ENCODE peak calls at places on chromosomes 2 and 18, in six cellular contexts. One of them, this sample, is unnamed.

GRCh38 chr2:168632733-168633132 is 169.7 kb upstream of the NOSTRIN start:
- DNase-seq in NCI-H1930: no peak
- DNase-seq in posterior cingulate gyrus: no peak
- DNase-seq in neural crest cell: no peak
- DNase-seq in left ventricle myocardium superior: no peak
- DNase-seq in OCI-LY7: no peak
- DNase-seq in this sample: no peak

GRCh38 chr2:206274434-206275273 is at the start of gene ZDBF2:
- DNase-seq in NCI-H1930: peak
- DNase-seq in OCI-LY7: peak
- DNase-seq in left ventricle myocardium superior: peak
- DNase-seq in posterior cingulate gyrus: peak
- DNase-seq in neural crest cell: peak
- DNase-seq in this sample: peak

GRCh38 chr2:101533611-101534601 is 59.0 kb upstream of the RFX8 start:
- DNase-seq in left ventricle myocardium superior: peak
- DNase-seq in posterior cingulate gyrus: peak
- DNase-seq in NCI-H1930: no peak
- DNase-seq in OCI-LY7: no peak
- DNase-seq in neural crest cell: no peak
- DNase-seq in this sample: no peak

GRCh38 chr18:32769242-32770180 is 3.3 kb downstream of the KLHL14 start:
- DNase-seq in NCI-H1930: no peak
- DNase-seq in posterior cingulate gyrus: no peak
- DNase-seq in neural crest cell: peak
- DNase-seq in left ventricle myocardium superior: peak
- DNase-seq in OCI-LY7: peak
- DNase-seq in this sample: peak

GRCh38 chr2:240791211-240791800 is 28.7 kb downstream of the KIF1A start:
- DNase-seq in neural crest cell: no peak
- DNase-seq in OCI-LY7: no peak
- DNase-seq in left ventricle myocardium superior: peak
- DNase-seq in NCI-H1930: no peak
- DNase-seq in posterior cingulate gyrus: no peak
- DNase-seq in this sample: no peak

GRCh38 chr2:174577967-174578589 is 19.5 kb downstream of the WIPF1 start:
- DNase-seq in OCI-LY7: peak
- DNase-seq in posterior cingulate gyrus: peak
- DNase-seq in left ventricle myocardium superior: no peak
- DNase-seq in NCI-H1930: no peak
- DNase-seq in neural crest cell: no peak
- DNase-seq in this sample: peak

GRCh38 chr2:28632791-28633190 is 118.8 kb upstream of the PPP1CB start:
- DNase-seq in posterior cingulate gyrus: no peak
- DNase-seq in NCI-H1930: no peak
- DNase-seq in neural crest cell: no peak
- DNase-seq in OCI-LY7: no peak
- DNase-seq in left ventricle myocardium superior: no peak
- DNase-seq in this sample: no peak

GRCh38 chr2:44169155-44169898 is 652 bp downstream of the PPM1B start:
- DNase-seq in NCI-H1930: no peak
- DNase-seq in OCI-LY7: peak
- DNase-seq in posterior cingulate gyrus: peak
- DNase-seq in neural crest cell: peak
- DNase-seq in left ventricle myocardium superior: peak
- DNase-seq in this sample: peak

GRCh38 chr2:153477096-153477555 is 1.4 kb downstream of the RPRM start:
- DNase-seq in left ventricle myocardium superior: peak
- DNase-seq in NCI-H1930: peak
- DNase-seq in posterior cingulate gyrus: no peak
- DNase-seq in OCI-LY7: no peak
- DNase-seq in neural crest cell: peak
- DNase-seq in this sample: no peak

GRCh38 chr2:128366746-128367511 is 48.3 kb upstream of the HS6ST1 start:
- DNase-seq in neural crest cell: no peak
- DNase-seq in left ventricle myocardium superior: no peak
- DNase-seq in OCI-LY7: no peak
- DNase-seq in NCI-H1930: no peak
- DNase-seq in posterior cingulate gyrus: no peak
- DNase-seq in this sample: no peak

GRCh38 chr18:25305584-25305983 is 46.4 kb downstream of the ZNF521 start:
- DNase-seq in NCI-H1930: no peak
- DNase-seq in neural crest cell: no peak
- DNase-seq in OCI-LY7: no peak
- DNase-seq in posterior cingulate gyrus: no peak
- DNase-seq in left ventricle myocardium superior: no peak
- DNase-seq in this sample: no peak

GRCh38 chr18:3514312-3515216 is 64.6 kb downstream of the TGIF1 start:
- DNase-seq in neural crest cell: no peak
- DNase-seq in OCI-LY7: no peak
- DNase-seq in left ventricle myocardium superior: no peak
- DNase-seq in NCI-H1930: no peak
- DNase-seq in posterior cingulate gyrus: no peak
- DNase-seq in this sample: no peak

GRCh38 chr2:48424356-48424755 is 105.6 kb upstream of the STON1 start:
- DNase-seq in NCI-H1930: no peak
- DNase-seq in neural crest cell: no peak
- DNase-seq in posterior cingulate gyrus: no peak
- DNase-seq in OCI-LY7: no peak
- DNase-seq in left ventricle myocardium superior: no peak
- DNase-seq in this sample: no peak

GRCh38 chr2:4653989-4654388 is 950.6 kb downstream of the DCDC2C start:
- DNase-seq in NCI-H1930: no peak
- DNase-seq in OCI-LY7: peak
- DNase-seq in posterior cingulate gyrus: no peak
- DNase-seq in neural crest cell: no peak
- DNase-seq in left ventricle myocardium superior: no peak
- DNase-seq in this sample: peak

GRCh38 chr2:232772540-232772939 is 3.8 kb downstream of the KCNJ13 start:
- DNase-seq in left ventricle myocardium superior: no peak
- DNase-seq in OCI-LY7: peak
- DNase-seq in NCI-H1930: no peak
- DNase-seq in neural crest cell: no peak
- DNase-seq in posterior cingulate gyrus: no peak
- DNase-seq in this sample: peak

GRCh38 chr2:85748039-85748438 is 5.8 kb upstream of the ATOH8 start:
- DNase-seq in NCI-H1930: no peak
- DNase-seq in left ventricle myocardium superior: peak
- DNase-seq in neural crest cell: no peak
- DNase-seq in OCI-LY7: peak
- DNase-seq in posterior cingulate gyrus: no peak
- DNase-seq in this sample: peak

GRCh38 chr18:25229858-25230257 is 122.1 kb downstream of the ZNF521 start:
- DNase-seq in neural crest cell: no peak
- DNase-seq in left ventricle myocardium superior: no peak
- DNase-seq in OCI-LY7: no peak
- DNase-seq in NCI-H1930: no peak
- DNase-seq in posterior cingulate gyrus: no peak
- DNase-seq in this sample: no peak

GRCh38 chr2:150994041-150994440 is 267.6 kb downstream of the RBM43 start:
- DNase-seq in posterior cingulate gyrus: no peak
- DNase-seq in left ventricle myocardium superior: no peak
- DNase-seq in neural crest cell: no peak
- DNase-seq in NCI-H1930: no peak
- DNase-seq in OCI-LY7: no peak
- DNase-seq in this sample: no peak

This sample was measured in NAMALWA.